ENCODE peak calls at places on chromosomes 7 and 10, in eight cellular contexts. C, J, Q, L, B, M, S and R are unnamed samples.

GRCh38 chr7:82578430-82578829 is 134.9 kb upstream of the CACNA2D1 start:
- DNase-seq in M (no peak), Q (no peak), L (no peak), C (peak; percentile 23), B (no peak), J (peak; percentile 24), S (no peak), R (no peak)

GRCh38 chr10:26860026-26860541 is 674 bp downstream of the ABI1 start:
- DNase-seq in Q (peak; percentile 30), B (peak; percentile 62), J (peak; percentile 65), C (peak; percentile 67), S (peak; percentile 80), M (no peak), L (no peak), R (peak; percentile 47)

GRCh38 chr10:63005246-63005645 is 127.9 kb upstream of the NRBF2 start:
- DNase-seq in L (no peak), M (peak; percentile 9), S (no peak), B (no peak), Q (no peak), J (no peak), C (no peak), R (no peak)

GRCh38 chr7:93374345-93374940 is 142.3 kb downstream of the VPS50 start:
- DNase-seq in L (peak; percentile 32), M (no peak), B (no peak), J (peak; percentile 39), C (peak; percentile 45), S (peak; percentile 44), Q (peak; percentile 30), R (no peak)

GRCh38 chr10:8279598-8279997 is 225.1 kb downstream of the GATA3 start:
- DNase-seq in Q (peak; percentile 5), M (no peak), L (peak; percentile 38), S (no peak), C (peak; percentile 54), B (no peak), J (peak; percentile 8), R (no peak)

GRCh38 chr10:6406220-6407033 is 173.6 kb downstream of the PRKCQ start:
- DNase-seq in Q (peak; percentile 8), M (no peak), J (peak; percentile 37), S (peak; percentile 21), B (no peak), C (peak; percentile 53), L (peak; percentile 39), R (no peak)

GRCh38 chr7:119482209-119482608 is 790.8 kb upstream of the KCND2 start:
- DNase-seq in L (peak; percentile 22), J (no peak), Q (peak; percentile 32), C (peak; percentile 36), M (peak; percentile 12), B (peak; percentile 57), S (peak; percentile 13), R (peak; percentile 63)

GRCh38 chr7:105346593-105347322 is 42.0 kb downstream of the SRPK2 start:
- DNase-seq in Q (no peak), J (no peak), B (no peak), S (no peak), L (no peak), M (no peak), C (no peak), R (no peak)

GRCh38 chr10:124362572-124362971 is 56.2 kb downstream of the OAT start:
- DNase-seq in J (no peak), B (no peak), M (no peak), L (no peak), C (no peak), Q (no peak), S (no peak), R (peak; percentile 50)

GRCh38 chr7:43850348-43851116 is 18.8 kb downstream of the MRPS24 start:
- DNase-seq in B (no peak), M (peak; percentile 45), S (no peak), Q (no peak), L (no peak), C (no peak), J (no peak), R (no peak)

GRCh38 chr7:16912540-16912939 is 30.8 kb upstream of the AGR3 start:
- DNase-seq in L (no peak), S (no peak), B (no peak), M (no peak), J (no peak), Q (no peak), C (no peak), R (no peak)

GRCh38 chr10:88047589-88047988 is 184.2 kb downstream of the PTEN start:
- DNase-seq in S (no peak), J (no peak), C (no peak), M (no peak), L (no peak), Q (no peak), B (no peak), R (no peak)

GRCh38 chr7:79452032-79452494 is 1.4 kb downstream of the MAGI2 start:
- DNase-seq in B (peak; percentile 77), J (peak; percentile 82), S (no peak), M (no peak), L (peak; percentile 91), Q (peak; percentile 97), C (peak; percentile 82), R (peak; percentile 77)

GRCh38 chr7:64045301-64046040 is at the start of gene ZNF727:
- DNase-seq in L (peak; percentile 67), J (no peak), S (no peak), C (no peak), Q (no peak), M (no peak), B (no peak), R (no peak)

GRCh38 chr10:132811891-132812481 is 26.0 kb upstream of the NKX6-2 start:
- DNase-seq in L (no peak), Q (no peak), J (no peak), B (no peak), S (no peak), C (no peak), M (no peak), R (no peak)

GRCh38 chr10:106740-107139 is 28.5 kb upstream of the ZMYND11 start:
- DNase-seq in Q (no peak), J (no peak), M (no peak), S (peak; percentile 37), C (no peak), B (no peak), L (no peak), R (no peak)

GRCh38 chr10:101725296-101725695 is 30.3 kb upstream of the FBXW4 start:
- DNase-seq in J (no peak), Q (no peak), B (no peak), L (no peak), C (no peak), M (no peak), S (no peak), R (no peak)

DNA sequence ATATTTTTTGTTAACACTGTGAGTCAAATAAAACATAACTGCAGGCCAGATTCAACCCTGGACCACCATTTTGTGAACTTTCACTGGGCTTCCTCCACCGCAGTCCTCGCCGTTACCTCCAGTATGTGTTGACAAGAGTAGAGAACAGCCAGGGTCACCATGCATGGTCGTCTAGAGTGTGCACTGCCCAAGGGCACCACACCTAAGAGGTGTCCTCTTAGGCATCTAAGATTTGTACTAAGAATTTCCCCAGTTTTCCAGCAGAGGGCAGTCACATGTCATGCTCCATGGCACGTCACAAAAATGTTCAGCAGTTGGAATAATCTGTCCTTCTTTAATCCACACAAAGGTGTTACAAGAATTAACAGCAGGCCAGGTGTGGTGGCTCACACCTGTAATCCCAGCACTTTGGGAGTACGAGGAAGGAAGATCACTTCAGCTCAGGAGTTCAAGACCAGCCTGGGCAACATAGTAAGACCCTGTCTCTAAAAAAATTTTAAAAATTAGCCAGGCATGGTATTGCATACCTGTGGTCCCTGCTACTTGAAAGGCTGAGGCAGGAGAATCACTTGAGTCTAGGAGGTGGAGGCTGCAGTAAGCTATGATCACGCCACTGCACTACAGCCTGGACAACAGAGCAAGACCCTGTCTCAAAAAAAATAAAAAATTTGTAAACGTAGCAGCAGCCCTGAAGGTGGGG is 71.2 kb upstream of the FOXK1 start:
- DNase-seq in C (peak; percentile 82), M (peak; percentile 39), S (peak; percentile 82), B (peak; percentile 51), Q (peak; percentile 74), J (peak; percentile 69), L (peak; percentile 77), R (peak; percentile 36)
- TF ChIP-seq USF2 in C (no peak), M (no peak), S (no peak), B (no peak), Q (no peak), J (no peak), L (no peak), R (no peak)

GRCh38 chr7:149330914-149331567 is 69.0 kb downstream of the ZNF783 start:
- DNase-seq in Q (peak; percentile 18), M (no peak), S (peak; percentile 34), L (no peak), C (peak; percentile 19), J (no peak), B (no peak), R (no peak)
- TF ChIP-seq USF2 in Q (no peak), M (no peak), S (no peak), L (no peak), C (no peak), J (no peak), B (no peak), R (no peak)

GRCh38 chr7:41175435-41175834 is 527.5 kb downstream of the INHBA start:
- DNase-seq in C (no peak), J (no peak), Q (no peak), B (no peak), S (peak; percentile 0), M (no peak), L (no peak), R (peak; percentile 14)
- TF ChIP-seq USF2 in C (no peak), J (no peak), Q (no peak), B (no peak), S (no peak), M (no peak), L (no peak), R (no peak)

GRCh38 chr7:139623518-139623917 is 100.0 kb downstream of the CLEC2L start:
- DNase-seq in S (peak; percentile 77), C (no peak), J (peak; percentile 17), B (no peak), M (no peak), L (no peak), Q (no peak), R (no peak)

GRCh38 chr7:139617074-139617473 is 93.6 kb downstream of the CLEC2L start:
- DNase-seq in M (no peak), Q (no peak), L (no peak), B (no peak), C (no peak), J (no peak), S (no peak), R (no peak)

GRCh38 chr7:139619367-139619657 is 95.8 kb downstream of the CLEC2L start:
- DNase-seq in Q (no peak), J (peak; percentile 82), M (no peak), C (no peak), S (no peak), L (no peak), B (no peak), R (no peak)

GRCh38 chr7:139618482-139619366 is 95.2 kb downstream of the CLEC2L start:
- DNase-seq in Q (peak; percentile 35), L (peak; percentile 48), B (peak; percentile 74), M (no peak), C (peak; percentile 57), S (peak; percentile 66), J (peak; percentile 41), R (peak; percentile 64)

DNA sequence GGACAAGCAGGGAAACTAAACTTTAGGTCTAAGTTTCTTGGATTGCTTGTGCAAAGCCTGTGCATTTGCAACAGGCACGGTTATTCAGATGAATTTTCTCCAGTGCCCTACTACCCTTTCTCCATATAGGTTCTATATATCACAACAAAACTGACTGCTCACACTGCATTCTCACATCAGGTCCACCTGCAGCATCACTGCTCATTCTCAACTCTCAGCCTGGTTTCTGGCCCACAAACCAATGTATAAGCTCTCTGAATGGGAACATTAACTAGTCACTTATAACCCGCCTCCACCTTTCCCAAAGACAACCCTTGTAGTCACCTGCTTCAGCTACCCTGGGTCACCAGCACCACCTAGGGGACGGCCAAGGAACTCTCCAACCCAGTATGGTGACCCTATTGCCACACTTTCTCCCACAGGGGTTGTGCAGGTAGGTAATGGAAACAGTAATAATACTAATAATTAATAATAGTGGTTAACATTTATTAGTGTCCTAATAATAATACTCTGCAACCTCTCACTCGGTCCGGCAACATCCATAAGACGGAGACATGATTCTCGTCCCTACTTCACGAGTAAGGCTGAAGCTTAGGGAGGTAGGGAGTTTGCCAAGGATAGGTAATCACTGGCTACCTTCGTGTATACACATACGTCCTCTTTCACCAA is 97.3 kb downstream of the CLEC2L start:
- DNase-seq in M (no peak), B (peak; percentile 93), C (peak; percentile 48), J (peak; percentile 21), S (peak; percentile 75), Q (peak; percentile 28), L (peak; percentile 67), R (peak; percentile 84)
- TF ChIP-seq USF2 in M (no peak), B (no peak), C (no peak), J (no peak), S (no peak), Q (no peak), L (no peak), R (no peak)